ENCODE peak calls at places on chromosomes 13 and 19, in ten cellular contexts. One of them, this sample, is unnamed.
A peak's percentile ranks its signal among the peaks of the same experiment; 100 is the strongest.

GRCh38 chr13:93963266-93964131 is 516.0 kb downstream of the DCT start:
- DNase-seq in cerebellum: no peak
- DNase-seq in stimulated activated CD4-positive, alpha-beta T cell treated with anti-CD3 and anti-CD28 coated beads, TNF-alpha, amount 100 ng/mL, for 1 hour: no peak
- DNase-seq in NAMALWA: no peak
- DNase-seq in bronchial epithelial cell: peak; percentile 16
- DNase-seq in stimulated activated CD8-positive, alpha-beta memory T cell treated with anti-CD3 and anti-CD28 coated beads, Interleukin-2, amount 100 ng/mL, for 1 hour: no peak
- DNase-seq in mucosa of gallbladder: no peak
- DNase-seq in SW480: peak; percentile 11
- DNase-seq in activated naive CD8-positive, alpha-beta T cell treated with anti-CD3 and anti-CD28 coated beads for 36 hours: no peak
- DNase-seq in T1000: no peak
- DNase-seq in this sample: no peak

GRCh38 chr19:58001895-58002369 is 688 bp downstream of the ZNF606 start:
- DNase-seq in mucosa of gallbladder: no peak
- DNase-seq in SW480: no peak
- DNase-seq in activated naive CD8-positive, alpha-beta T cell treated with anti-CD3 and anti-CD28 coated beads for 36 hours: peak; percentile 29
- DNase-seq in NAMALWA: no peak
- DNase-seq in T1000: peak; percentile 1
- DNase-seq in bronchial epithelial cell: no peak
- DNase-seq in stimulated activated CD8-positive, alpha-beta memory T cell treated with anti-CD3 and anti-CD28 coated beads, Interleukin-2, amount 100 ng/mL, for 1 hour: no peak
- DNase-seq in stimulated activated CD4-positive, alpha-beta T cell treated with anti-CD3 and anti-CD28 coated beads, TNF-alpha, amount 100 ng/mL, for 1 hour: no peak
- DNase-seq in cerebellum: peak; percentile 17
- DNase-seq in this sample: peak; percentile 5

GRCh38 chr13:34578471-34578870 is 363.6 kb upstream of the NBEA start:
- DNase-seq in T1000: no peak
- DNase-seq in stimulated activated CD4-positive, alpha-beta T cell treated with anti-CD3 and anti-CD28 coated beads, TNF-alpha, amount 100 ng/mL, for 1 hour: no peak
- DNase-seq in mucosa of gallbladder: no peak
- DNase-seq in NAMALWA: no peak
- DNase-seq in stimulated activated CD8-positive, alpha-beta memory T cell treated with anti-CD3 and anti-CD28 coated beads, Interleukin-2, amount 100 ng/mL, for 1 hour: no peak
- DNase-seq in cerebellum: no peak
- DNase-seq in activated naive CD8-positive, alpha-beta T cell treated with anti-CD3 and anti-CD28 coated beads for 36 hours: no peak
- DNase-seq in SW480: no peak
- DNase-seq in bronchial epithelial cell: peak; percentile 93
- DNase-seq in this sample: peak; percentile 13

GRCh38 chr13:27953671-27954405 is 15.3 kb downstream of the CDX2 start:
- DNase-seq in T1000: no peak
- DNase-seq in stimulated activated CD8-positive, alpha-beta memory T cell treated with anti-CD3 and anti-CD28 coated beads, Interleukin-2, amount 100 ng/mL, for 1 hour: no peak
- DNase-seq in stimulated activated CD4-positive, alpha-beta T cell treated with anti-CD3 and anti-CD28 coated beads, TNF-alpha, amount 100 ng/mL, for 1 hour: no peak
- DNase-seq in NAMALWA: peak; percentile 68
- DNase-seq in SW480: peak; percentile 88
- DNase-seq in cerebellum: peak; percentile 57
- DNase-seq in mucosa of gallbladder: peak; percentile 82
- DNase-seq in activated naive CD8-positive, alpha-beta T cell treated with anti-CD3 and anti-CD28 coated beads for 36 hours: peak; percentile 82
- DNase-seq in bronchial epithelial cell: peak; percentile 20
- DNase-seq in this sample: peak; percentile 64

GRCh38 chr19:45492627-45493470 is 4.0 kb downstream of the RTN2 start:
- DNase-seq in bronchial epithelial cell: no peak
- DNase-seq in activated naive CD8-positive, alpha-beta T cell treated with anti-CD3 and anti-CD28 coated beads for 36 hours: no peak
- DNase-seq in stimulated activated CD4-positive, alpha-beta T cell treated with anti-CD3 and anti-CD28 coated beads, TNF-alpha, amount 100 ng/mL, for 1 hour: no peak
- DNase-seq in mucosa of gallbladder: no peak
- DNase-seq in cerebellum: peak; percentile 80
- DNase-seq in T1000: no peak
- DNase-seq in SW480: no peak
- DNase-seq in stimulated activated CD8-positive, alpha-beta memory T cell treated with anti-CD3 and anti-CD28 coated beads, Interleukin-2, amount 100 ng/mL, for 1 hour: no peak
- DNase-seq in NAMALWA: peak; percentile 70
- DNase-seq in this sample: no peak

GRCh38 chr13:73090116-73090811 is 31.5 kb downstream of the KLF5 start:
- DNase-seq in SW480: peak; percentile 100
- DNase-seq in activated naive CD8-positive, alpha-beta T cell treated with anti-CD3 and anti-CD28 coated beads for 36 hours: peak; percentile 1
- DNase-seq in NAMALWA: no peak
- DNase-seq in mucosa of gallbladder: peak; percentile 75
- DNase-seq in T1000: peak; percentile 8
- DNase-seq in bronchial epithelial cell: peak; percentile 98
- DNase-seq in cerebellum: no peak
- DNase-seq in stimulated activated CD4-positive, alpha-beta T cell treated with anti-CD3 and anti-CD28 coated beads, TNF-alpha, amount 100 ng/mL, for 1 hour: no peak
- DNase-seq in stimulated activated CD8-positive, alpha-beta memory T cell treated with anti-CD3 and anti-CD28 coated beads, Interleukin-2, amount 100 ng/mL, for 1 hour: no peak
- DNase-seq in this sample: peak; percentile 92

GRCh38 chr13:26026211-26026610 is 25.6 kb downstream of the SHISA2 start:
- DNase-seq in activated naive CD8-positive, alpha-beta T cell treated with anti-CD3 and anti-CD28 coated beads for 36 hours: no peak
- DNase-seq in stimulated activated CD8-positive, alpha-beta memory T cell treated with anti-CD3 and anti-CD28 coated beads, Interleukin-2, amount 100 ng/mL, for 1 hour: no peak
- DNase-seq in cerebellum: no peak
- DNase-seq in SW480: no peak
- DNase-seq in mucosa of gallbladder: no peak
- DNase-seq in NAMALWA: no peak
- DNase-seq in bronchial epithelial cell: no peak
- DNase-seq in stimulated activated CD4-positive, alpha-beta T cell treated with anti-CD3 and anti-CD28 coated beads, TNF-alpha, amount 100 ng/mL, for 1 hour: no peak
- DNase-seq in T1000: no peak
- DNase-seq in this sample: no peak

GRCh38 chr13:91132786-91133185 is 214.7 kb upstream of the MIR17HG start:
- DNase-seq in mucosa of gallbladder: no peak
- DNase-seq in bronchial epithelial cell: no peak
- DNase-seq in T1000: no peak
- DNase-seq in cerebellum: no peak
- DNase-seq in stimulated activated CD4-positive, alpha-beta T cell treated with anti-CD3 and anti-CD28 coated beads, TNF-alpha, amount 100 ng/mL, for 1 hour: no peak
- DNase-seq in activated naive CD8-positive, alpha-beta T cell treated with anti-CD3 and anti-CD28 coated beads for 36 hours: no peak
- DNase-seq in NAMALWA: no peak
- DNase-seq in stimulated activated CD8-positive, alpha-beta memory T cell treated with anti-CD3 and anti-CD28 coated beads, Interleukin-2, amount 100 ng/mL, for 1 hour: no peak
- DNase-seq in SW480: no peak
- DNase-seq in this sample: no peak

GRCh38 chr13:28049215-28049614 is 51.2 kb downstream of the FLT3 start:
- DNase-seq in NAMALWA: no peak
- DNase-seq in bronchial epithelial cell: no peak
- DNase-seq in stimulated activated CD4-positive, alpha-beta T cell treated with anti-CD3 and anti-CD28 coated beads, TNF-alpha, amount 100 ng/mL, for 1 hour: no peak
- DNase-seq in stimulated activated CD8-positive, alpha-beta memory T cell treated with anti-CD3 and anti-CD28 coated beads, Interleukin-2, amount 100 ng/mL, for 1 hour: no peak
- DNase-seq in activated naive CD8-positive, alpha-beta T cell treated with anti-CD3 and anti-CD28 coated beads for 36 hours: no peak
- DNase-seq in T1000: no peak
- DNase-seq in mucosa of gallbladder: no peak
- DNase-seq in cerebellum: no peak
- DNase-seq in SW480: no peak
- DNase-seq in this sample: no peak

GRCh38 chr13:44819245-44819644 is 170.0 kb downstream of the NUFIP1 start:
- DNase-seq in cerebellum: no peak
- DNase-seq in SW480: peak; percentile 68
- DNase-seq in NAMALWA: no peak
- DNase-seq in T1000: no peak
- DNase-seq in stimulated activated CD8-positive, alpha-beta memory T cell treated with anti-CD3 and anti-CD28 coated beads, Interleukin-2, amount 100 ng/mL, for 1 hour: no peak
- DNase-seq in bronchial epithelial cell: peak; percentile 97
- DNase-seq in stimulated activated CD4-positive, alpha-beta T cell treated with anti-CD3 and anti-CD28 coated beads, TNF-alpha, amount 100 ng/mL, for 1 hour: no peak
- DNase-seq in activated naive CD8-positive, alpha-beta T cell treated with anti-CD3 and anti-CD28 coated beads for 36 hours: peak; percentile 8
- DNase-seq in mucosa of gallbladder: no peak
- DNase-seq in this sample: peak; percentile 85

GRCh38 chr19:48196933-48197665 is 26.6 kb downstream of the ZSWIM9 start:
- DNase-seq in T1000: no peak
- DNase-seq in NAMALWA: no peak
- DNase-seq in mucosa of gallbladder: no peak
- DNase-seq in cerebellum: no peak
- DNase-seq in stimulated activated CD8-positive, alpha-beta memory T cell treated with anti-CD3 and anti-CD28 coated beads, Interleukin-2, amount 100 ng/mL, for 1 hour: no peak
- DNase-seq in bronchial epithelial cell: no peak
- DNase-seq in activated naive CD8-positive, alpha-beta T cell treated with anti-CD3 and anti-CD28 coated beads for 36 hours: no peak
- DNase-seq in SW480: no peak
- DNase-seq in stimulated activated CD4-positive, alpha-beta T cell treated with anti-CD3 and anti-CD28 coated beads, TNF-alpha, amount 100 ng/mL, for 1 hour: no peak
- DNase-seq in this sample: no peak

GRCh38 chr13:48594080-48594815 is 59.5 kb upstream of the CYSLTR2 start:
- DNase-seq in cerebellum: no peak
- DNase-seq in bronchial epithelial cell: no peak
- DNase-seq in stimulated activated CD8-positive, alpha-beta memory T cell treated with anti-CD3 and anti-CD28 coated beads, Interleukin-2, amount 100 ng/mL, for 1 hour: no peak
- DNase-seq in stimulated activated CD4-positive, alpha-beta T cell treated with anti-CD3 and anti-CD28 coated beads, TNF-alpha, amount 100 ng/mL, for 1 hour: no peak
- DNase-seq in activated naive CD8-positive, alpha-beta T cell treated with anti-CD3 and anti-CD28 coated beads for 36 hours: no peak
- DNase-seq in SW480: no peak
- DNase-seq in mucosa of gallbladder: no peak
- DNase-seq in T1000: no peak
- DNase-seq in NAMALWA: no peak
- DNase-seq in this sample: no peak

This sample was measured in RWPE1.